ENCODE peak calls at places on chromosomes 13 and 19, in four cellular contexts. C is tibial nerve, R is ascending aorta, Y is cardiac muscle cell. H is an unnamed sample. For H3K36me3, the result is how much of the 10 kb centered on the place peaks cover.

GRCh38 chr13:18739310-18739709 is 442.3 kb downstream of the TUBA3C start:
- DNase-seq in R (no peak), Y (no peak), C (no peak), H (no peak)

GRCh38 chr19:18520848-18521691 is 800 bp downstream of the ELL start:
- DNase-seq in Y (peak), R (no peak), C (peak), H (peak)

GRCh38 chr19:17450264-17451075 is 2.0 kb upstream of the TMEM221 start:
- DNase-seq in C (no peak), R (no peak), Y (no peak), H (no peak)

GRCh38 chr19:41116261-41116660 is 2.0 kb downstream of the CYP2F1 start:
- DNase-seq in Y (no peak), R (no peak), C (no peak), H (no peak)

GRCh38 chr13:27353166-27353583 is 71.2 kb upstream of the GTF3A start:
- DNase-seq in R (no peak), C (no peak), Y (no peak), H (no peak)

GRCh38 chr19:48595833-48596232 is 10.7 kb upstream of the SPACA4 start:
- DNase-seq in Y (no peak), R (no peak), C (no peak), H (no peak)

GRCh38 chr13:50124536-50125305 is 109.5 kb downstream of the KCNRG start:
- DNase-seq in R (no peak), C (peak), Y (peak), H (peak)

GRCh38 chr19:3363841-3364500 is 2.4 kb upstream of the NFIC start:
- DNase-seq in R (no peak), C (no peak), Y (no peak), H (no peak)

GRCh38 chr13:35855531-35856019 is 275.6 kb downstream of the DCLK1 start:
- DNase-seq in R (no peak), C (no peak), Y (no peak), H (no peak)

GRCh38 chr13:30371649-30372265 is 50.5 kb upstream of the UBE2L5 start:
- DNase-seq in R (no peak), Y (no peak), C (no peak), H (peak)

GRCh38 chr19:30688696-30689095 is 316.5 kb downstream of the ZNF536 start:
- DNase-seq in R (no peak), Y (no peak), C (no peak), H (no peak)

DNA sequence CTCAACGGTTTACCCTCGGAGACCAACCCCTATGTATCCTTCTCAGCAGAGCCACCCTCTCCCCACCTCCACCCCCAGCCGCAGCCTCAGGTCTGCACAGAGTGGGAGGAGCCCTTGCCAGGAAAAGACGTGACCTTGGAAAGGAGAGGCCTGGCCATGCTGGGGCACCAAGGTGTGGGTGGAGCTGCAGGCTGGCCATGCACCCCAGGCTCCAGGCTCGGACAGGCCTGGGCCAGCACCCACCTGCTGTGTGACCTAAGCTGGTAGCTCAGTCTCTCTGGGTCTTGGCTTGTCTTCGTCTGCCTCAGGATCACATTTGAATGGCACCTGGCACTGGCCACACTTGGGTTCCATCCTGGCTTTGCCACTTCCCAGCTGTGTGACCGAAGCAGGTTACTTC is 29.5 kb downstream of the CCDC8 start:
- DNase-seq in C (no peak), Y (no peak), R (no peak), H (no peak)
- H3K36me3 ChIP-seq in C (under half), Y (under half), R (half or more), H (half or more)

GRCh38 chr19:1090731-1091543 is 4.2 kb downstream of the POLR2E start:
- DNase-seq in Y (no peak), R (no peak), C (no peak), H (no peak)
- H3K36me3 ChIP-seq in Y (under half), R (half or more), C (under half), H (under half)

GRCh38 chr13:41941174-41941573 is 19.7 kb downstream of the VWA8 start:
- DNase-seq in Y (peak), R (no peak), C (no peak), H (no peak)

GRCh38 chr13:41942462-41943094 is 18.3 kb downstream of the VWA8 start:
- DNase-seq in R (no peak), C (no peak), Y (peak), H (no peak)

GRCh38 chr13:41944229-41944628 is 16.7 kb downstream of the VWA8 start:
- DNase-seq in Y (no peak), R (no peak), C (no peak), H (no peak)

GRCh38 chr13:41945926-41946325 is 15.0 kb downstream of the VWA8 start:
- DNase-seq in Y (no peak), R (no peak), C (no peak), H (no peak)

DNA sequence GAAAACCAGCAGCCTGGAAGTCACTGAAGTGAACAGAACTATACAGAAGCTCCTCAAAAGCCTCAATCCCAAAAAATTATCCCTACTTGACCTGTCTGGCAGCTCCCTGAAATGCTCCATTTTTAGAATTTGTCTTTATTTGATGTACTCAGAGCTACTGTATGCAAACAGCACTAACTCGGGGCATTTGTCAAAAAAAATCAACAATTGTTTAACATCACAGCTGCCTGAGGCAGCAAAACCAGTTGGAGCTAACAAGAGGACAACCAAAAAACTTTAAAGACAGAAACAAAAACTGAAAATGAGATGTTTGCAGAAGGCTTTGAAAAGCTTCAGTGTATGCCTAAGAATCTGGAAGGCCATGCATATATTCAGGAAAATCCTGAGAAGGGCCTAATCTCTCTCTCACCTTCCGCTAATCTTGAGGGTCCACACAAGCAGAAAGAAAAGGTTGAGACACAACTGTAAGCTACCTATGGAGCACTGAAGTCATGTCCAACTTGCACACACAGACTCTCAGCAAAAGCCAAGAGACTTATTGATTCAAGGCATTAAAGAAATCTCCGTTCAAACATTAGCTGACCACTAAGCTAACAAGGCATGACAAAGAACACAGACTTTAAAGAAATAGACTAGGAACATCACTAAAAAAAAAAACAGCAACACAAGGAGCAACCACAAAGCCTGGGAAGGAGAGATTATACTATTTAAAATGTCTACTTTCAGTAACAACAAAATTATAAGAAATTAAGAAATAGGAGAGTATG is 16.1 kb downstream of the VWA8 start:
- DNase-seq in R (no peak), C (no peak), Y (no peak), H (no peak)
- H3K36me3 ChIP-seq in R (under half), C (under half), Y (under half), H (under half)

GRCh38 chr13:51240888-51241475 is 18.8 kb downstream of the FAM124A start:
- DNase-seq in R (no peak), C (no peak), Y (no peak), H (no peak)
- H3K36me3 ChIP-seq in R (under half), C (under half), Y (under half), H (under half)

DNA sequence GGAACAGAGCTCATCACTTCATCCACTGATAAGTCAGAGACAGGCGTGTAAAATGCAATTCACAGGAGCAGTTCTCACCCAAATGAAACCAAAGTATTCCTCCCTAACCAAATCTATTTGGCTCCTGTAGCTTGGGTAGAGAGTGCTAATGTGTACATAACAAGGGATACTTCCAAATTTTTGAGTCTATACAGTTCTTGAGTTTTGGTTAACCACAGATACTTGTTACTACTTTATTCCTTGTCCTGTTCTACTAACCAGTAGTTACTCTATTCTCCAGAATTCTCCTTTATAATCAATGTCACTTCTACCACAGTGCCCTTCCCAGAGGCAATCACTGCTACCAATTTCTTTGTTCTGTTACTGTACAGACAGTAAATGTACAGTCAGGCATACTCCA is 57.3 kb downstream of the ELF1 start:
- DNase-seq in C (no peak), R (no peak), Y (no peak), H (no peak)
- H3K36me3 ChIP-seq in C (under half), R (under half), Y (under half), H (under half)

GRCh38 chr19:8484331-8484894 is 18.0 kb downstream of the PRAM1 start:
- DNase-seq in Y (no peak), C (peak), R (peak), H (no peak)
- H3K36me3 ChIP-seq in Y (under half), C (under half), R (half or more), H (half or more)